ENCODE peak calls at places on chromosomes 7 and 10, in seven cellular contexts. Y, D, I, E, W, Z and M are unnamed samples.

GRCh38 chr10:51590802-51591201 is 108.6 kb downstream of the CSTF2T start:
- DNase-seq in Y (no peak), D (no peak), I (no peak), E (no peak), W (no peak), Z (no peak), M (no peak)

GRCh38 chr10:123021517-123021916 is 12.7 kb downstream of the ACADSB start:
- DNase-seq in Y (no peak), D (peak), I (no peak), E (peak), W (no peak), Z (no peak), M (no peak)

GRCh38 chr10:18659784-18660561 is 742 bp downstream of the ARL5B start:
- DNase-seq in Y (peak), D (no peak), I (no peak), E (no peak), W (no peak), Z (no peak), M (no peak)

GRCh38 chr7:53281312-53281711 is 245.9 kb downstream of the POM121L12 start:
- DNase-seq in Y (no peak), D (no peak), I (no peak), E (no peak), W (no peak), Z (no peak), M (no peak)

GRCh38 chr7:148665211-148665610 is 33.5 kb upstream of the CUL1 start:
- DNase-seq in Y (no peak), D (no peak), I (no peak), E (no peak), W (no peak), Z (no peak), M (no peak)

GRCh38 chr10:13503745-13504463 is 24.9 kb downstream of the BEND7 start:
- DNase-seq in Y (no peak), D (no peak), I (no peak), E (no peak), W (no peak), Z (no peak), M (peak)

GRCh38 chr7:106369349-106369748 is 84.6 kb upstream of the NAMPT start:
- DNase-seq in Y (no peak), D (no peak), I (no peak), E (no peak), W (no peak), Z (no peak), M (no peak)

GRCh38 chr10:15725603-15726002 is 5.9 kb upstream of the ITGA8 start:
- DNase-seq in Y (no peak), D (peak), I (no peak), E (peak), W (no peak), Z (no peak), M (peak)

GRCh38 chr10:101331960-101332359 is 22.0 kb upstream of the BTRC start:
- DNase-seq in Y (no peak), D (no peak), I (no peak), E (no peak), W (no peak), Z (no peak), M (no peak)

GRCh38 chr10:12412671-12413368 is 63.5 kb downstream of the CAMK1D start:
- DNase-seq in Y (no peak), D (no peak), I (no peak), E (no peak), W (no peak), Z (no peak), M (no peak)

GRCh38 chr10:9823268-9823930 is 1194.3 kb upstream of the CELF2 start:
- DNase-seq in Y (no peak), D (peak), I (no peak), E (no peak), W (no peak), Z (no peak), M (no peak)

GRCh38 chr10:9814285-9814866 is 1203.3 kb upstream of the CELF2 start:
- DNase-seq in Y (no peak), D (no peak), I (no peak), E (no peak), W (no peak), Z (no peak), M (no peak)

GRCh38 chr10:9825491-9826018 is 1192.1 kb upstream of the CELF2 start:
- DNase-seq in Y (no peak), D (peak), I (no peak), E (no peak), W (no peak), Z (no peak), M (no peak)

GRCh38 chr10:9824546-9825164 is 1193.0 kb upstream of the CELF2 start:
- DNase-seq in Y (no peak), D (peak), I (no peak), E (no peak), W (no peak), Z (no peak), M (no peak)

DNA sequence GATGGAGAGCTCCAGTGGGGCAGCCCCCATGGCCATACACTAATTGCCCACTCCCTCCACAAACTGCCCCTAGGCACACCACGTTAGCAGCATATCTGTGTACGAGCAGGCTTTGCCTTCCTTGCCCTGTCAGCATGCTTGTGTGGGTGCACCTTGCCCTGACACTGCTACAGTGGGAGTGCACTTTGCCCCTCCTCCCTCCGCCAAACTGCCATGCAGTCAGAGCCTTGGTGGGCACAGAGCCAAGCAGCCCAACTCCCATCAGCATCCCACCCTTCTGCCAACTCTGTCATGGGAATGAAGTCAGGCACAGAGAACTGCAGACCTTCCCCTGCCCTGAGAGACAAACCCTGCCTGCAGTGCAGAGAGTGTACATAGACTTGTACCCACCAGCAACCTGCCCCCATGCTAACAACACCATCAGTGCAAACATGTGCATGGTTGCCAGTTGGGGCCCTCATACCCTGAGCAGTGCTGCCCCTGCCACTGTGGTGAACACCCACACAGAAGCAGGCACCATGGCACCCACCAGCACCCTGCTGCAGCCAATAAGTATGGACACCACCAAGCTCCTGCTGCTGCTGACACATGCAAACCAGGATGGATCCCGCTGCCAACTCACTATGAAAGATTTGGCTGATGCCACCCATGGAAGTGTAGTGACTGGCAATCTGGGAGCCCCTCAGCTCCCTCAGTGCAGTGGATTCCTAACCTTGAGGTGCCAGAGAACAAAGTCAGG is 1197.7 kb upstream of the CELF2 start:
- DNase-seq in Y (no peak), D (no peak), I (peak), E (no peak), W (no peak), Z (no peak), M (no peak)
- TF ChIP-seq POLR2A in Y (no peak), D (no peak), I (no peak), E (no peak), W (no peak), Z (no peak), M (no peak)

DNA sequence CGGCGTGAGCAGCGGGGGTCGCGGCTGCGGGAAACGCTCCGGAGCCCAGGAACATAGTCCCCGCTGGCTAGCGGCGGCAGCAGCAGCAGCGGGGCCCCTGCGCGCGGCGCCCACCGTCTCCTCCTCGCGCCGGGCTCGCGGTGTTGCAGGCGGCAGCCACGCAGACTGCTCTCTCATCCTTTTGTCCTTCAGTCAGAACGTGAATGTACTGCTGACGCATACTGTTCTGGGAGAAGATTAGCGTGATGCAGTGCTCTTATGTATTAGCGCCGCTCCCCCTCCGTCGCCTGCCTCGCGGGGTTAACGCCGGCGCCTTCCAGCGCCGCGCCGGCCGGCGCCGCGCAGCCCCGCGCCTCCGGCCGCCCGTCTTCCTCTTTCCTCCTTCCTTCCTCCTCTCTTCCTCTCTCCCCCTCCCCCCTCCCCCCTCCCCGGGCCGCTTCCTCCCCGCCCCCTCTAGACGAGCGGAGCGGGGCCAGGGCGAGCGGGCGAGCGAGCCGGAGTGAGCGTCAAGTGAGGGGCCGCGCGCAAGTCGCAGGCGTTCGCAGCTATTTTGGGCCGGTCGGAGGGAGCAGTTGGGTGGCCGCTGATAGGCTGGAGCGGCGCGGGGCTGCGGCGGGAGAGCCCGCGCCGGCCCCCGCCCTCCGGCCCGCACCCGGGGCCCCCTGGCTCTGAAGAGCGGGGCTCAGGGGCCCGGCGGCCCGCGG is 816 bp upstream of the LRRC4 start:
- DNase-seq in Y (no peak), D (no peak), I (peak), E (no peak), W (no peak), Z (peak), M (no peak)
- TF ChIP-seq POLR2A in Y (no peak), D (no peak), I (no peak), E (no peak), W (no peak), Z (no peak), M (no peak)

GRCh38 chr7:127588697-127589482 is 679 bp downstream of the ARF5 start:
- DNase-seq in Y (peak), D (peak), I (peak), E (peak), W (no peak), Z (peak), M (peak)

GRCh38 chr7:127587663-127588018 is 570 bp upstream of the ARF5 start:
- DNase-seq in Y (peak), D (no peak), I (no peak), E (no peak), W (no peak), Z (no peak), M (no peak)

GRCh38 chr7:127589901-127590300 is 1.7 kb downstream of the ARF5 start:
- DNase-seq in Y (no peak), D (no peak), I (no peak), E (no peak), W (no peak), Z (no peak), M (no peak)

GRCh38 chr7:127586346-127586745 is 950 bp upstream of the GCC1 start:
- DNase-seq in Y (no peak), D (no peak), I (no peak), E (no peak), W (no peak), Z (no peak), M (no peak)

DNA sequence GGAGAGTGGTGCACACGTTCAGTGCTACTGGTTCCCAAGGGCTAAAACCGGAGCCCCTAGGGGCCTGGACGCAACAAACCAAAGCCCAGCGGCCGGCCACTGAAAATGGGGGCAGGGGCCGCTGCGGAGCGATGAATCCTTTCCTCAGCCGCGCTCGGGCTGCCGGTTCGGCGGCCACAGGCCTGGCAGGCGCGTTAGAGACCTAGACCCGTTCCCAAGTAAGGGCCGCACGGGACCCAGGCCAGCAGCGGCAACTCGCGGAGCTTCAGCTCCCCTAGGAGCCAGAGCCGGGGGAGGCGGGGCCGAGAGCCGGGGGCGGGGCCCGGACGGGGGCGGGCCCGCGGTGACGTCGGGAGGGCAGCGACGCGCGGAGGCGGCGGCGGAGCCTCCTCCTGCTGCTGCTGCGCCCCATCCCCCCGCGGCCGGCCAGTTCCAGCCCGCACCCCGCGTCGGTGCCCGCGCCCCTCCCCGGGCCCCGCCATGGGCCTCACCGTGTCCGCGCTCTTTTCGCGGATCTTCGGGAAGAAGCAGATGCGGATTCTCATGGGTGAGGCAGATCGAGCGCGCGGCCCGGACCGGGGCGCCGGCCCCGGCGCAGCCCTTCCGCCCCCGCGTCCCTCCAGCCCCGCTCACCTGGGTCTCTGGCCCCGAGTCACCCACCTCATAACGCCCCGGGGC is at the start of gene ARF5:
- DNase-seq in Y (peak), D (peak), I (peak), E (peak), W (peak), Z (peak), M (peak)
- TF ChIP-seq POLR2A in Y (no peak), D (peak), I (peak), E (peak), W (no peak), Z (no peak), M (peak)

GRCh38 chr7:128392446-128393327 is 17.1 kb downstream of the IMPDH1 start:
- DNase-seq in Y (no peak), D (no peak), I (no peak), E (no peak), W (no peak), Z (no peak), M (no peak)

GRCh38 chr7:128389815-128390329 is 19.9 kb downstream of the IMPDH1 start:
- DNase-seq in Y (no peak), D (no peak), I (no peak), E (no peak), W (no peak), Z (no peak), M (no peak)

GRCh38 chr7:128393526-128394330 is 16.1 kb downstream of the IMPDH1 start:
- DNase-seq in Y (no peak), D (no peak), I (no peak), E (no peak), W (no peak), Z (no peak), M (no peak)

GRCh38 chr7:128390871-128391565 is 18.8 kb downstream of the IMPDH1 start:
- DNase-seq in Y (no peak), D (peak), I (no peak), E (no peak), W (no peak), Z (no peak), M (no peak)

GRCh38 chr7:128391805-128392204 is 18.0 kb downstream of the IMPDH1 start:
- DNase-seq in Y (no peak), D (no peak), I (no peak), E (no peak), W (no peak), Z (no peak), M (no peak)
- TF ChIP-seq POLR2A in Y (no peak), D (no peak), I (no peak), E (no peak), W (no peak), Z (no peak), M (no peak)

GRCh38 chr7:150994141-150994837 is 3.5 kb downstream of the NOS3 start:
- DNase-seq in Y (no peak), D (peak), I (no peak), E (no peak), W (no peak), Z (no peak), M (no peak)
- TF ChIP-seq POLR2A in Y (no peak), D (peak), I (no peak), E (no peak), W (no peak), Z (no peak), M (no peak)

GRCh38 chr7:620885-621284 is 101.2 kb upstream of the PDGFA start:
- DNase-seq in Y (no peak), D (no peak), I (no peak), E (no peak), W (no peak), Z (no peak), M (no peak)

GRCh38 chr7:618539-619355 is 99.1 kb upstream of the PDGFA start:
- DNase-seq in Y (no peak), D (peak), I (no peak), E (no peak), W (no peak), Z (no peak), M (no peak)

GRCh38 chr7:620052-620451 is 100.4 kb upstream of the PDGFA start:
- DNase-seq in Y (no peak), D (peak), I (no peak), E (no peak), W (no peak), Z (no peak), M (peak)

GRCh38 chr7:619356-619840 is 99.8 kb upstream of the PDGFA start:
- DNase-seq in Y (no peak), D (no peak), I (no peak), E (no peak), W (no peak), Z (no peak), M (no peak)

DNA sequence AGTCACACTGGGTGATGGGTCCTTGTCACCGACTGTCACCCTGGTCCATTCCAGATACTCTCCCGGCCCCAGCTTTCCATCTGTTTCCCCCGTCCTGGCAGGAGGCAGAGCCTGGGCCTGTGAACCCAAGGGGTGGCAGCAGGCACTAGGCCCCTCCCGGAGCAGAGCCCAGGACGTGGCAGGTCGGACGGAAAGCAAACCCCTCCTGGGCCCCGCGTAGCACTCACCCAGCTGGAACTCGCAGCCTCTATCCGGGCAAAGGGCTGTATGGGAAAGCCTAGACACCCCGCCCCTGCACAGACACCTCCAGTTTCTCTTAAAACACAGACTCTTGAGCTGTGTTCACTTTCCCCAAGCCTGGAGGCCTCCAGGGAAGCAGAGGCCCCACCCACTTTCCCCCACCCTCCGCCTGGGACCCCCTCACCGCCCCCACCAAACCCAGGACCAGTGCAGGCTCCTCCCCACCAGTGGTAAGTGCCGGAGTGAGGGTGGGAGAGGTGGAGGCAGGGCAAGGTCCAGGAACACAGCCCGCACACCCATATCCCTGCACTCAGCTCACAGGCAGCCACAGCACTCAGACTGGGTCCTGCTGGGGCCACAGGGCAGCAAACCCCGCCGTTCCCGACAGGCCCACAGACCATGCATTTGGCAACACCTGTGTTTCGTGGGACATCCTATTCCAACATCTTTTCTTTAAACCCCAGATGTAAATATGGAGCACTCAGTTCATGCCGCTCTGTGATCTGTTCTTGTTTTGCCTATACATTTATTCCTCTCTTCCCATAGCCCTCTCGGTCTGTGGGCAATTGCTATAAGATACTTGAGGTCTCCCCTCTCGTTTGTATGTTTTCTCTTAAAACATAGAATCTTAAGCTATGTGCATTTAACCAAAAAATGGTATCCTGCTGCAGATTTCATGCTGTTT is 98.2 kb upstream of the PDGFA start:
- DNase-seq in Y (no peak), D (no peak), I (no peak), E (no peak), W (no peak), Z (no peak), M (no peak)
- TF ChIP-seq POLR2A in Y (no peak), D (no peak), I (no peak), E (no peak), W (no peak), Z (no peak), M (no peak)

DNA sequence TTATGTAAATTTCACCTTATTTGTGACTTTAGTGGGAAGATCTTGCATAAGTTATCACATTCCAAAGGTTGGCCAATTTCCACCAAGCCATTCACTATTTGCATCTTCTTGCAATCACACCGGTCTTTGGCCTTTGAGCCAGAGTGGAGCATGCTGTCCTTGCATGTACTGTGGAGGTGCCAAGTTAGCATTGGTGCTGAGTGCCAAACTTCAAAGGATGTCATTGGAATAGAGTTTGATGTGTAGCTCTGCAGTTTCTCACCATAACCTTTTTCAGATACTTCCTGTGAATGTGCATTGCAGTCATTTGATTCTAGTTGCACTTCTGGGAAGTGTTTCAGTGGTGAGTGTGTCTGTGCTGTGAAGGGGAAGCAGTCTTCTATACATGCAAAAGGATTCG is 620.6 kb downstream of the SUGCT start:
- DNase-seq in Y (no peak), D (no peak), I (no peak), E (no peak), W (no peak), Z (no peak), M (no peak)
- TF ChIP-seq POLR2A in Y (no peak), D (no peak), I (no peak), E (no peak), W (no peak), Z (no peak), M (no peak)